ENCODE peak calls at places on chromosomes 7 and 10, in seven cellular contexts. X, K, S, F, T, D and C are unnamed samples.

GRCh38 chr10:89352802-89353201 is 25.0 kb downstream of the IFIT3 start:
- DNase-seq in X (no peak), K (no peak), S (no peak), F (no peak), T (no peak), D (no peak), C (no peak)

GRCh38 chr10:106355450-106355849 is 809.1 kb downstream of the SORCS1 start:
- DNase-seq in X (peak), K (no peak), S (no peak), F (no peak), T (no peak), D (peak), C (no peak)

GRCh38 chr10:128222317-128222849 is 96.2 kb upstream of the MKI67 start:
- DNase-seq in X (no peak), K (no peak), S (no peak), F (no peak), T (no peak), D (no peak), C (no peak)

GRCh38 chr10:101285093-101285463 is 55.8 kb upstream of the LBX1 start:
- DNase-seq in X (no peak), K (no peak), S (no peak), F (no peak), T (no peak), D (peak), C (no peak)

GRCh38 chr7:30561389-30561788 is 33.3 kb upstream of the GARS1 start:
- DNase-seq in X (no peak), K (no peak), S (no peak), F (no peak), T (no peak), D (no peak), C (no peak)

GRCh38 chr10:91528080-91528479 is 104.8 kb downstream of the PPP1R3C start:
- DNase-seq in X (no peak), K (no peak), S (no peak), F (no peak), T (no peak), D (no peak), C (no peak)

GRCh38 chr10:113520606-113521481 is 32.0 kb upstream of the HABP2 start:
- DNase-seq in X (peak), K (peak), S (peak), F (no peak), T (peak), D (peak), C (peak)

GRCh38 chr7:101936223-101936611 is 118.8 kb downstream of the CUX1 start:
- DNase-seq in X (no peak), K (no peak), S (no peak), F (no peak), T (no peak), D (peak), C (no peak)

GRCh38 chr7:47314728-47315601 is 266.9 kb downstream of the TNS3 start:
- DNase-seq in X (no peak), K (no peak), S (no peak), F (no peak), T (no peak), D (peak), C (no peak)

GRCh38 chr10:116748041-116748440 is 5.7 kb upstream of the HSPA12A start:
- DNase-seq in X (no peak), K (no peak), S (peak), F (no peak), T (no peak), D (no peak), C (peak)

GRCh38 chr10:92845926-92846325 is 2.4 kb upstream of the EXOC6 start:
- DNase-seq in X (no peak), K (no peak), S (no peak), F (no peak), T (no peak), D (no peak), C (no peak)

GRCh38 chr10:100731603-100732596 is 13.5 kb upstream of the PAX2 start:
- DNase-seq in X (peak), K (no peak), S (no peak), F (no peak), T (no peak), D (peak), C (no peak)

GRCh38 chr10:125419831-125420230 is 259.5 kb upstream of the CTBP2 start:
- DNase-seq in X (no peak), K (no peak), S (no peak), F (no peak), T (no peak), D (no peak), C (no peak)

GRCh38 chr7:55120501-55121198 is 101.8 kb downstream of the EGFR start:
- DNase-seq in X (no peak), K (no peak), S (no peak), F (no peak), T (no peak), D (no peak), C (no peak)

GRCh38 chr7:77679608-77680007 is 16.7 kb upstream of the RSBN1L start:
- DNase-seq in X (no peak), K (no peak), S (no peak), F (no peak), T (peak), D (no peak), C (no peak)

GRCh38 chr7:159317294-159317693 is 172.6 kb upstream of the VIPR2 start:
- DNase-seq in X (no peak), K (no peak), S (no peak), F (no peak), T (no peak), D (no peak), C (no peak)

GRCh38 chr10:48503293-48503911 is 101.5 kb downstream of the ARHGAP22 start:
- DNase-seq in X (no peak), K (no peak), S (no peak), F (no peak), T (no peak), D (peak), C (no peak)

GRCh38 chr7:74032624-74033371 is 4.8 kb downstream of the ELN start:
- DNase-seq in X (no peak), K (no peak), S (no peak), F (no peak), T (no peak), D (no peak), C (no peak)

GRCh38 chr10:31630866-31631567 is 297.6 kb downstream of the ARHGAP12 start:
- DNase-seq in X (no peak), K (no peak), S (no peak), F (peak), T (no peak), D (no peak), C (no peak)

DNA sequence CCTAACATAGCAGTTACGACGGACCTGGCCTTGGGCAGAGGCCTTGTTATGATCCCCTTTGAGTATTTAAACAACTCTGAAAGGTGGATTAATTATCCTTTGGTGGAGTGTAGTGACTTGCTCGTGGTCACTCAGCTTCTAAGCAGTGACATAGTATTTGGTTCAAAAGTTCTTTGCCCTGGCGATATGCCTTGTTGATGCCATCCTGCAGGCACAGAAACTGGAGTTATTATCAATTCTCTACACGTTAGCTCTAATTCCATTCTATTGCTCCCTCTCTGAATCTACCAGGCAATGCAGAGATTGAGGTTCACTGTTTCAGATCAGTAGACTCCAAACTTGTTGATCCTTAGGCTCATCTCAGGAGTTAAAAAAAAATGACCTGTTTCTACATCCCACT is 32.5 kb upstream of the ELMO1 start:
- DNase-seq in X (no peak), K (no peak), S (no peak), F (no peak), T (no peak), D (no peak), C (no peak)
- TF ChIP-seq JUND in X (no peak), K (no peak), S (no peak), F (no peak), T (no peak), D (no peak), C (no peak)

DNA sequence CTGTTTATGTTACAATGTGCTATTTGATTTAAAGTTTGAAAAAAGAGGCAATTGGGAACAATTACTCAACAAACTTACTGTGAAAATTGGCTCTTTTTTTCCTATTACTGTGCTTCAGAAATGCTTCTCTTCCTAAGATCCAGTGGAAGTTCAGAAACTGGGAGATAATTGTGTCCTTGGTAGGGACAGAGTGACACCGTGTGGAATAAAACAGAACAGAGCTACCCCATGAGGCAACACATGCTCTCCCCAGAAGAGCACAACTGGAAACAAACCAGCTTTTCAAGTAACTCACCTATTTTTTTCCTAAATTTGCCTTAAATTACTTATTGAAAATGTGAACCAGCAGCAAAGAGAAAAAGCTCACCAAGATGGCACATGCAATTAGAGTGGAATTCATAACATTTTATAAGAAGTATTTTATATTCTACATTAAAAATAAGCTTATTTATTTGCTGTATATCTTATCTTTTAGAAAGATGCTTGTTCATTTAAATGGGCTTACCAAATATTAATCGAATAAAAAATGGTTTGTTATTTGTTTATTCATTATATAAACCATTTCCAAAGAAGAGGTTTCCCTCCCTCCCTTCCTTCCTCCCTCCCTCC is 346.1 kb upstream of the ANKRD30A start:
- DNase-seq in X (peak), K (peak), S (peak), F (no peak), T (peak), D (no peak), C (no peak)
- TF ChIP-seq JUND in X (no peak), K (no peak), S (no peak), F (no peak), T (no peak), D (no peak), C (no peak)

GRCh38 chr10:56346845-56347415 is 14.1 kb downstream of the ZWINT start:
- DNase-seq in X (no peak), K (no peak), S (no peak), F (no peak), T (no peak), D (no peak), C (no peak)
- TF ChIP-seq JUND in X (no peak), K (no peak), S (no peak), F (no peak), T (no peak), D (no peak), C (no peak)

GRCh38 chr10:74081918-74082317 is 68.7 kb downstream of the AP3M1 start:
- DNase-seq in X (no peak), K (no peak), S (no peak), F (no peak), T (no peak), D (no peak), C (no peak)
- TF ChIP-seq JUND in X (no peak), K (no peak), S (no peak), F (no peak), T (no peak), D (no peak), C (no peak)

DNA sequence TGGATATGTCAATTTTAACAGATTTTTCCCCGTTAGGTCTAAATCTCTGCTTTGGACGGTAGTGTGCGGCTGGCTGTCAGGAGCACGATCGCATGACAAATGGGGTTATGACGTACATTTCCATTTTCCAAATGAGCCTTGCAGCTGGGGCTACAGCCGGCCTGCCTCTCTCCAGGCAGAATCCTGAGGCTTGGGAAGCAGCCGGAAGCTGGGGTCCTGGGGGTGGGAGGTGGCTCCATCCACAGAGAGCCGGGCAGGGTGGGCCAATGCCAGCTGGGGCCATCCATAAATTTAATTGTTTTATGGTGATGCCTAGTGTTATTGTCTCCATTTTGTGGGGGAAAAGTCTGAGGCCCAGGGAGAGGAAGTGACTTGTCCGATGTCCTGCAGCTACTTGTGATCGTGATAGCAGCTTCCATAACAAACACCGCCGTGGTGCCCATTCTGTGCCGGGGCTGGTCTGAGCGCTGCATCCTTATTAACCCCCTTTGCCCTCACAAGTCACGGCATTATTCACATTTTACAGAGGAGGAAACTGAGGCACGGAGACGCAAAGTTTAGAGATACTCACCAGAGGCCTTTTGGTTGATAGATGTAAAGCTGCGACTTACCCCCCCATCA is 53.0 kb upstream of the EBF3 start:
- DNase-seq in X (no peak), K (no peak), S (no peak), F (no peak), T (no peak), D (no peak), C (no peak)
- TF ChIP-seq JUND in X (no peak), K (no peak), S (no peak), F (no peak), T (no peak), D (no peak), C (no peak)

DNA sequence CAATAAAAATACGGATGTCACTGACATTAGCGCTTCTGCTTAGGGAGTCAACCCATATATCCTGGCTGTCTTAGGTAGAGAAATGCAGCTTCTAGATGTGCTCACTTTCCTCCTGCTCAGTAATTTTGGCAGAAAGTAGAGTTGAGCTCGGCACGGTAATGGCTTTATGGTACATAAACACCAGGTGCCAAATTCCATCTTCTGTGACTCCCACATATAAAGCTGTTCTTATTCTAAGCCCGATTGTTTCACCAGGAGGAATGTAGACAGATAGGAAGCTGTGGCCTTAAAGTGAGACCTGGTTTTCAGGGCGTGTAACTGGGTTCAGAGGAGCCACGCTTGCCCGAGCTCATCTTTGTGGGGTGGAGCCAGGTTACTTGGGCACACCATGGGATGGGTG is 143.7 kb downstream of the CREB5 start:
- DNase-seq in X (no peak), K (no peak), S (no peak), F (no peak), T (no peak), D (no peak), C (no peak)
- TF ChIP-seq JUND in X (no peak), K (no peak), S (no peak), F (no peak), T (no peak), D (no peak), C (no peak)

DNA sequence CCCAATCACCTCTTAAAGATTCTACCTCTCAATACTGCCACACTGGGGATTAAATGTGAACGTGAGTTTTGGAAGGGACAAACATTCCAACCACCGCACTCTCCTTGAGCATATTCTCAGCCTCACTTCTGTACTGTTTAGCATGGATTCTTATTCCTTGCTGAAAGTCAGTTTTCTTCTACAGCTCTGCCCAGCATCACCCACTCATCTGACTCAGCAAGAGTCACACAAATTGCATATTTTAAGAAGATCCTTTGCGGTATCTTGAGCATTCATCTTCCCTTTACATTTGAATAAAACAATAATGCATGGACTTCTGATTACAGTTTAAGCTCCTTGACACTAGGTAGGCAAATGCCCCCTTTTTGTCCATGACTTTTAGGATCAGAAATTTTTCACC is 251.6 kb upstream of the MKLN1 start:
- DNase-seq in X (no peak), K (no peak), S (no peak), F (no peak), T (no peak), D (no peak), C (no peak)
- TF ChIP-seq JUND in X (peak), K (no peak), S (no peak), F (no peak), T (no peak), D (no peak), C (no peak)

GRCh38 chr10:71463111-71463510 is 66.4 kb downstream of the CDH23 start:
- DNase-seq in X (no peak), K (no peak), S (no peak), F (no peak), T (no peak), D (no peak), C (no peak)
- TF ChIP-seq JUND in X (no peak), K (no peak), S (no peak), F (no peak), T (no peak), D (no peak), C (no peak)